ENCODE peak calls at places on chromosomes 16 and 17, in eight cellular contexts. P is prostate gland; M is ovary; E is H9; R is esophagus squamous epithelium; F is neural crest cell; X is CD4-positive, alpha-beta T cell; J is brain microvascular endothelial cell. B is an unnamed sample.

GRCh38 chr17:57257911-57258885 is 1.9 kb downstream of the MSI2 start:
- DNase-seq in M (peak), E (no peak), X (no peak), R (no peak), F (no peak), P (no peak), J (no peak), B (no peak)

GRCh38 chr17:32878211-32878610 is 1.3 kb upstream of the MYO1D start:
- DNase-seq in J (no peak), F (no peak), E (no peak), R (no peak), P (peak), M (no peak), X (no peak), B (no peak)

GRCh38 chr16:78665373-78665772 is 565.9 kb downstream of the WWOX start:
- DNase-seq in P (no peak), R (no peak), J (no peak), M (no peak), E (no peak), F (no peak), X (no peak), B (no peak)

GRCh38 chr16:30139895-30140481 is 17.0 kb upstream of the MAPK3 start:
- DNase-seq in R (no peak), J (no peak), P (no peak), E (no peak), M (no peak), F (no peak), X (no peak), B (no peak)

GRCh38 chr16:31528726-31529397 is 1.2 kb downstream of the AHSP start:
- DNase-seq in E (peak), M (no peak), J (no peak), R (no peak), F (no peak), X (no peak), P (no peak), B (no peak)

GRCh38 chr17:12927001-12927400 is 90.8 kb downstream of the ELAC2 start:
- DNase-seq in E (no peak), R (no peak), P (no peak), M (no peak), J (no peak), F (no peak), X (no peak), B (no peak)

GRCh38 chr17:72726936-72727335 is 365.6 kb downstream of the SLC39A11 start:
- DNase-seq in E (no peak), M (no peak), F (no peak), J (peak), R (no peak), X (peak), P (no peak), B (peak)

GRCh38 chr17:47702391-47702995 is 8.5 kb downstream of the TBKBP1 start:
- DNase-seq in P (no peak), J (no peak), R (no peak), E (no peak), F (no peak), M (no peak), X (no peak), B (no peak)

GRCh38 chr16:55207679-55208294 is 116.2 kb upstream of the IRX6 start:
- DNase-seq in P (no peak), F (no peak), R (no peak), J (no peak), E (no peak), M (no peak), X (no peak), B (no peak)

GRCh38 chr17:50691550-50692447 is 15.9 kb downstream of the ANKRD40 start:
- DNase-seq in M (no peak), X (no peak), E (no peak), J (no peak), R (no peak), F (no peak), P (no peak), B (no peak)

GRCh38 chr17:68053237-68054030 is 17.9 kb downstream of the KPNA2 start:
- DNase-seq in E (no peak), P (no peak), F (no peak), R (no peak), X (no peak), J (peak), M (no peak), B (no peak)

GRCh38 chr17:49434821-49435581 is 20.3 kb upstream of the PHB1 start:
- DNase-seq in R (no peak), X (peak), E (peak), P (peak), M (no peak), J (peak), F (peak), B (peak)

GRCh38 chr17:41734139-41734948 is at the start of gene HAP1:
- DNase-seq in R (no peak), P (peak), F (peak), X (no peak), J (peak), M (peak), E (peak), B (no peak)

GRCh38 chr17:63993368-63993990 is 4.7 kb upstream of the PRR29 start:
- DNase-seq in E (peak), P (no peak), X (no peak), J (no peak), R (no peak), M (no peak), F (no peak), B (no peak)

GRCh38 chr17:57868007-57868774 is 18.3 kb upstream of the MRPS23 start:
- DNase-seq in F (no peak), E (peak), P (peak), X (no peak), J (peak), M (peak), R (peak), B (peak)

GRCh38 chr17:72525225-72525988 is 404.6 kb downstream of the SOX9 start:
- DNase-seq in J (no peak), M (no peak), X (no peak), F (no peak), R (no peak), E (no peak), P (peak), B (no peak)

GRCh38 chr17:2222901-2223616 is 80.5 kb downstream of the SMG6 start:
- DNase-seq in F (no peak), J (no peak), P (no peak), R (no peak), X (no peak), E (no peak), M (no peak), B (peak)
- TF ChIP-seq CTCF in F (no peak), J (no peak), P (no peak), R (no peak), X (no peak), E (no peak), M (no peak), B (no peak)

GRCh38 chr17:81909231-81909630 is 2.0 kb downstream of the PCYT2 start:
- DNase-seq in M (no peak), X (no peak), P (no peak), J (no peak), E (no peak), F (no peak), R (no peak), B (no peak)

GRCh38 chr17:81905993-81906392 is 4.0 kb downstream of the NPB start:
- DNase-seq in J (no peak), P (no peak), E (no peak), F (no peak), M (no peak), R (no peak), X (no peak), B (no peak)

GRCh38 chr17:81906476-81907218 is 4.6 kb downstream of the PCYT2 start:
- DNase-seq in F (no peak), E (peak), M (no peak), J (no peak), P (no peak), R (no peak), X (no peak), B (no peak)

GRCh38 chr17:81908793-81909192 is 2.4 kb downstream of the PCYT2 start:
- DNase-seq in E (no peak), X (no peak), R (no peak), J (no peak), M (no peak), F (no peak), P (no peak), B (no peak)

GRCh38 chr17:81907219-81908145 is 3.7 kb downstream of the PCYT2 start:
- DNase-seq in F (no peak), M (no peak), X (no peak), E (no peak), R (no peak), P (no peak), J (no peak), B (no peak)
- TF ChIP-seq CTCF in F (no peak), M (no peak), X (no peak), E (peak), R (no peak), P (no peak), J (no peak), B (no peak)

DNA sequence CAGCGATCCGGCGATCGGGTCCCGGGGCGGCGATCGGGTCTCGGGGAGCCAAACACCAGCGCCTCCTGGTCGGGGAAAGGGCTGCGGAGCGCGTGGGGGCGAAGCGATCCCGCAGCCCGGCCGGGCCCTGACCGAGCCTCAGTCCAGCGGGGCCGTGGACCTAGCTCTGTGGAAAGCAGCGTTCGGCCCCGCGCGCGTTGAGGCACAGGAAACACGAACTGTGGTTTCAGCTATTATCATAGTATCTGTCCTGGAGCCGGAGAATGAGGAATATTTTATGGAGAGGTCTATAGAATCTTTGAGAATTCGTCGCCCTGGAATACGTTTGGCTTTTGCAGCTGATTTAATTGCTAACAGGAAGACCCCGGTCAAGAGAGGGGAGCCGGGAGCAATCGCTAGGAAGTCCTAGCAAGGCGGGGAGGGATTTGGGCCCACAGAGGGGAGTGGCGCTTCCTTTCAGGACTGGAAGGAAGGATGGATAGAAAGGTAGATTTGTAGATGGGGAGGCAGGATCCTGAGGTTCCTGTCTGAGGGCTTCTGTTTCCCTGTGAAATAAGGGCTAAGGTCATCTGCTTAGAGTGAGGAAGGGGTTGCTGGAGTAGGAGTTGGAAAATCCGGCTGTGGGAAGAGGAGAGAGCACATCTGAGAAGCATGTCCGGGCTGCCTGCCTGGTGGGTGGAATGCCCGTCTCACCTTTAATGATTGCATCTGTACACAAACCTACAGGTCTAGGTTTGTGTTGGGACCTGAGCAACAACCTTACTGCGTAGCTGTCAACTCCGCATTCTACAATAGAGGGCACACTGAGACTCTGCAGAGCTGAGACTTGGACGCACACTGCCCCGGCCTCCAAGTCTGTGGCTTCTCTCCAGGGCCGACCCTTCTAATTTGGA is 770 bp downstream of the CCNF start:
- DNase-seq in R (no peak), F (no peak), J (no peak), X (no peak), P (peak), M (no peak), E (no peak), B (peak)
- TF ChIP-seq CTCF in R (no peak), F (no peak), J (peak), X (no peak), P (peak), M (no peak), E (no peak), B (no peak)

DNA sequence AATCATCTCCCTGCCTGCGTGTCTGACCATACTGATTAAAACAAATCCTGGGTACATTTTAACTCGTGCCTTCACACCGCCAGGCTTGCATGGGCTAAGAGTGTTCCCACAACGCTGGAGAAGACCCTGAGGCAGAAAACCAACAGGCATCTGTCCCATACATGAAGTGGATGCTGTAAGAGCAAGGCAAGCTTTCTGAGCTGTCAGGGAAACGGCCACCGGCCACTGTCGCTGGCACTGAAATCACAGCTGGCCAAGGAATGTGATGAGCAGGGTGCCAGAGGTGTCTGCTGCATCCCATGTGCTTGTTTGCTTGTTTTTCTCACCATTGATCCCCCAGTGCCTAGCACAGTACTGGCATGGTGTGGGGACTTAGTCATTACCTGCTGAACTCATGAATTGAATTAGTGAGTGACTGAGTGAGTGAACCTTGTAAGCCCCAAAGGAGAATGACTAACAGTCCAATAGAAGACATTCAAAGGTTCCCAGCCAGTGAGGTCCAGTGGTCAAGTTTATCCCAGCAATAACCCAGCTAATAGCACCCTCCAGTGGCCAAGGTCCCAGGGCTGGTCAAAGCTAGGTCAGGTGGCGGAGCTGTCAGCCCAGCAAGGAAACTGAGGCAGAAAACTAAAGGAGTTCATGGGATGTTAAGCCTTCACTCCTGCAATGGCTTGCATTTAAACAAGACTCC is 92.7 kb upstream of the CDH5 start:
- DNase-seq in J (no peak), X (no peak), F (no peak), E (peak), P (no peak), M (no peak), R (no peak), B (no peak)
- TF ChIP-seq CTCF in J (peak), X (no peak), F (peak), E (peak), P (no peak), M (no peak), R (no peak), B (no peak)

GRCh38 chr16:24995469-24995868 is 19.7 kb downstream of the ARHGAP17 start:
- DNase-seq in F (no peak), P (no peak), M (no peak), X (no peak), J (no peak), R (no peak), E (no peak), B (no peak)
- TF ChIP-seq CTCF in F (no peak), P (no peak), M (no peak), X (no peak), J (peak), R (no peak), E (peak), B (peak)

GRCh38 chr16:85881436-85881835 is 17.5 kb upstream of the IRF8 start:
- DNase-seq in R (no peak), M (no peak), X (no peak), E (peak), J (no peak), F (no peak), P (no peak), B (no peak)

GRCh38 chr16:85882181-85882810 is 16.7 kb upstream of the IRF8 start:
- DNase-seq in E (peak), P (no peak), J (no peak), R (no peak), F (no peak), M (no peak), X (no peak), B (no peak)

GRCh38 chr16:85879975-85880831 is 18.8 kb upstream of the IRF8 start:
- DNase-seq in E (peak), F (no peak), M (no peak), J (no peak), P (no peak), X (no peak), R (no peak), B (peak)

GRCh38 chr16:85878407-85878806 is 20.6 kb upstream of the IRF8 start:
- DNase-seq in M (no peak), E (peak), R (no peak), J (no peak), X (no peak), P (no peak), F (no peak), B (no peak)

DNA sequence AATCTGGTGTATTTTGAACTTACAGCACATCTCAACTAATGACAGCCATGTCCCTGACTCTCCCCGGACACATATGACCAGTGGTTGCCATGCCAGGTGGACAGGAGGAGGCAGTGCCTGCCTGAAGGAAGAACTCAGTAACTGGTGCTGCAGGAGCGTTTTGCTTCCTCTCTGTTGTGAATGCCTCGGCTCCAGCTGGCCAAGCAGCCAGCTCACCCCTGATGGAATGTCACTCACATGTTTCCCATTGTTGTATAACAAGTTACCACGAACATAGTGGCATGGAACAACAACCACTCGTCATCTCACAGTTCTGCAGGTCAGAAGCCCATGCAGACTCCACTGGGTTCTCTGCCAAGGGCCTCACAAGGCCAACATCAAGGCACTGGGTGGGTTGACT is 20.1 kb upstream of the IRF8 start:
- DNase-seq in F (no peak), E (peak), R (no peak), X (no peak), J (peak), P (no peak), M (no peak), B (no peak)
- TF ChIP-seq CTCF in F (no peak), E (no peak), R (no peak), X (no peak), J (peak), P (no peak), M (no peak), B (no peak)